ENCODE peak calls at places on chromosome 14, in nine cellular contexts. One of them, this sample, is unnamed.

GRCh38 chr14:37203423-37203822 is 5.7 kb downstream of the MIPOL1 start:
- DNase-seq in IMR-90: no peak
- DNase-seq in Caki2: no peak
- DNase-seq in stimulated activated naive B cell treated with anti-CD40 and anti-IgM and Interleukin-4, amounts not matched to agents 10 μg/mL and 1 μg/mL and 100 μg/mL, for 72 hours: no peak
- DNase-seq in left colon: no peak
- DNase-seq in kidney glomerular epithelial cell: no peak
- DNase-seq in NCI-H748 treated with DMSO at 0.1 percent for 48 hours: no peak
- DNase-seq in choroid plexus epithelial cell: no peak
- DNase-seq in activated CD4-positive, alpha-beta T cell treated with anti-CD3 and anti-CD28 coated beads for 24 hours: no peak
- DNase-seq in this sample: no peak

GRCh38 chr14:101960225-101960624 is 4.1 kb upstream of the DYNC1H1 start:
- DNase-seq in IMR-90: no peak
- DNase-seq in Caki2: peak
- DNase-seq in stimulated activated naive B cell treated with anti-CD40 and anti-IgM and Interleukin-4, amounts not matched to agents 10 μg/mL and 1 μg/mL and 100 μg/mL, for 72 hours: no peak
- DNase-seq in left colon: peak
- DNase-seq in kidney glomerular epithelial cell: no peak
- DNase-seq in NCI-H748 treated with DMSO at 0.1 percent for 48 hours: no peak
- DNase-seq in choroid plexus epithelial cell: no peak
- DNase-seq in activated CD4-positive, alpha-beta T cell treated with anti-CD3 and anti-CD28 coated beads for 24 hours: no peak
- DNase-seq in this sample: no peak

GRCh38 chr14:72958548-72958947 is 32.3 kb downstream of the DCAF4 start:
- DNase-seq in IMR-90: no peak
- DNase-seq in Caki2: no peak
- DNase-seq in stimulated activated naive B cell treated with anti-CD40 and anti-IgM and Interleukin-4, amounts not matched to agents 10 μg/mL and 1 μg/mL and 100 μg/mL, for 72 hours: no peak
- DNase-seq in left colon: no peak
- DNase-seq in kidney glomerular epithelial cell: no peak
- DNase-seq in NCI-H748 treated with DMSO at 0.1 percent for 48 hours: no peak
- DNase-seq in choroid plexus epithelial cell: no peak
- DNase-seq in activated CD4-positive, alpha-beta T cell treated with anti-CD3 and anti-CD28 coated beads for 24 hours: no peak
- DNase-seq in this sample: no peak

GRCh38 chr14:34465069-34465859 is 3.2 kb upstream of the SPTSSA start:
- DNase-seq in IMR-90: peak
- DNase-seq in Caki2: peak
- DNase-seq in stimulated activated naive B cell treated with anti-CD40 and anti-IgM and Interleukin-4, amounts not matched to agents 10 μg/mL and 1 μg/mL and 100 μg/mL, for 72 hours: no peak
- DNase-seq in left colon: no peak
- DNase-seq in kidney glomerular epithelial cell: no peak
- DNase-seq in NCI-H748 treated with DMSO at 0.1 percent for 48 hours: no peak
- DNase-seq in choroid plexus epithelial cell: peak
- DNase-seq in activated CD4-positive, alpha-beta T cell treated with anti-CD3 and anti-CD28 coated beads for 24 hours: no peak
- DNase-seq in this sample: no peak

GRCh38 chr14:100088226-100088625 is 23.0 kb downstream of the EVL start:
- DNase-seq in IMR-90: no peak
- DNase-seq in Caki2: no peak
- DNase-seq in stimulated activated naive B cell treated with anti-CD40 and anti-IgM and Interleukin-4, amounts not matched to agents 10 μg/mL and 1 μg/mL and 100 μg/mL, for 72 hours: no peak
- DNase-seq in left colon: no peak
- DNase-seq in kidney glomerular epithelial cell: no peak
- DNase-seq in NCI-H748 treated with DMSO at 0.1 percent for 48 hours: no peak
- DNase-seq in choroid plexus epithelial cell: no peak
- DNase-seq in activated CD4-positive, alpha-beta T cell treated with anti-CD3 and anti-CD28 coated beads for 24 hours: no peak
- DNase-seq in this sample: no peak

GRCh38 chr14:53955671-53956426 is 776 bp downstream of the BMP4 start:
- DNase-seq in IMR-90: no peak
- DNase-seq in Caki2: no peak
- DNase-seq in stimulated activated naive B cell treated with anti-CD40 and anti-IgM and Interleukin-4, amounts not matched to agents 10 μg/mL and 1 μg/mL and 100 μg/mL, for 72 hours: no peak
- DNase-seq in left colon: peak
- DNase-seq in kidney glomerular epithelial cell: no peak
- DNase-seq in NCI-H748 treated with DMSO at 0.1 percent for 48 hours: no peak
- DNase-seq in choroid plexus epithelial cell: no peak
- DNase-seq in activated CD4-positive, alpha-beta T cell treated with anti-CD3 and anti-CD28 coated beads for 24 hours: no peak
- DNase-seq in this sample: no peak

GRCh38 chr14:102442241-102443211 is 67.0 kb downstream of the ANKRD9 start:
- DNase-seq in IMR-90: peak
- DNase-seq in Caki2: no peak
- DNase-seq in stimulated activated naive B cell treated with anti-CD40 and anti-IgM and Interleukin-4, amounts not matched to agents 10 μg/mL and 1 μg/mL and 100 μg/mL, for 72 hours: no peak
- DNase-seq in left colon: peak
- DNase-seq in kidney glomerular epithelial cell: no peak
- DNase-seq in NCI-H748 treated with DMSO at 0.1 percent for 48 hours: no peak
- DNase-seq in choroid plexus epithelial cell: no peak
- DNase-seq in activated CD4-positive, alpha-beta T cell treated with anti-CD3 and anti-CD28 coated beads for 24 hours: no peak
- DNase-seq in this sample: no peak

GRCh38 chr14:76518366-76518765 is 142.4 kb downstream of the ESRRB start:
- DNase-seq in IMR-90: no peak
- DNase-seq in Caki2: no peak
- DNase-seq in stimulated activated naive B cell treated with anti-CD40 and anti-IgM and Interleukin-4, amounts not matched to agents 10 μg/mL and 1 μg/mL and 100 μg/mL, for 72 hours: no peak
- DNase-seq in left colon: no peak
- DNase-seq in kidney glomerular epithelial cell: no peak
- DNase-seq in NCI-H748 treated with DMSO at 0.1 percent for 48 hours: no peak
- DNase-seq in choroid plexus epithelial cell: no peak
- DNase-seq in activated CD4-positive, alpha-beta T cell treated with anti-CD3 and anti-CD28 coated beads for 24 hours: no peak
- DNase-seq in this sample: no peak

GRCh38 chr14:100533647-100534485 is 53.4 kb downstream of the BEGAIN start:
- DNase-seq in IMR-90: no peak
- DNase-seq in Caki2: no peak
- DNase-seq in stimulated activated naive B cell treated with anti-CD40 and anti-IgM and Interleukin-4, amounts not matched to agents 10 μg/mL and 1 μg/mL and 100 μg/mL, for 72 hours: no peak
- DNase-seq in left colon: peak
- DNase-seq in kidney glomerular epithelial cell: no peak
- DNase-seq in NCI-H748 treated with DMSO at 0.1 percent for 48 hours: no peak
- DNase-seq in choroid plexus epithelial cell: no peak
- DNase-seq in activated CD4-positive, alpha-beta T cell treated with anti-CD3 and anti-CD28 coated beads for 24 hours: no peak
- DNase-seq in this sample: no peak

GRCh38 chr14:34199585-34199984 is 248.7 kb upstream of the EGLN3 start:
- DNase-seq in IMR-90: peak
- DNase-seq in Caki2: no peak
- DNase-seq in stimulated activated naive B cell treated with anti-CD40 and anti-IgM and Interleukin-4, amounts not matched to agents 10 μg/mL and 1 μg/mL and 100 μg/mL, for 72 hours: no peak
- DNase-seq in left colon: no peak
- DNase-seq in kidney glomerular epithelial cell: no peak
- DNase-seq in NCI-H748 treated with DMSO at 0.1 percent for 48 hours: no peak
- DNase-seq in choroid plexus epithelial cell: peak
- DNase-seq in activated CD4-positive, alpha-beta T cell treated with anti-CD3 and anti-CD28 coated beads for 24 hours: no peak
- DNase-seq in this sample: peak

This sample was measured in BJ.